ENCODE peak calls at places on chromosomes 5 and 9, in eight cellular contexts. N, O, I, J, L, F, A and P are unnamed samples.

GRCh38 chr5:41870621-41871048 is 410 bp upstream of the OXCT1 start:
- DNase-seq in L (no peak), N (no peak), J (no peak), A (no peak), I (no peak), F (no peak), O (no peak), P (no peak)

GRCh38 chr9:9170735-9171134 is 1371.2 kb upstream of the DMAC1 start:
- DNase-seq in L (no peak), N (no peak), A (no peak), I (no peak), J (no peak), F (no peak), O (no peak), P (no peak)

GRCh38 chr5:5838493-5838892 is 416.0 kb downstream of the ICE1 start:
- DNase-seq in F (no peak), O (no peak), I (no peak), N (no peak), L (no peak), A (no peak), J (no peak), P (no peak)

GRCh38 chr5:40688127-40688756 is 8.5 kb downstream of the PTGER4 start:
- DNase-seq in J (peak), L (peak), F (peak), I (peak), N (peak), O (peak), A (no peak), P (peak)

GRCh38 chr5:157196045-157196444 is 15.4 kb downstream of the ITK start:
- DNase-seq in F (no peak), I (no peak), O (no peak), J (no peak), L (no peak), A (no peak), N (no peak), P (no peak)

GRCh38 chr5:53019320-53019719 is 30.2 kb downstream of the ITGA2 start:
- DNase-seq in L (no peak), I (peak), N (no peak), O (no peak), J (peak), A (no peak), F (no peak), P (peak)

GRCh38 chr5:142671276-142671675 is 14.6 kb downstream of the FGF1 start:
- DNase-seq in N (no peak), F (no peak), J (no peak), I (peak), L (no peak), O (no peak), A (no peak), P (no peak)

GRCh38 chr9:88535226-88535931 is 401 bp downstream of the NXNL2 start:
- DNase-seq in F (no peak), J (no peak), L (peak), N (no peak), A (no peak), I (no peak), O (no peak), P (peak)

GRCh38 chr9:115924669-115924987 is 229.0 kb upstream of the PAPPA start:
- DNase-seq in I (no peak), J (no peak), L (no peak), N (no peak), O (no peak), F (no peak), A (no peak), P (no peak)

DNA sequence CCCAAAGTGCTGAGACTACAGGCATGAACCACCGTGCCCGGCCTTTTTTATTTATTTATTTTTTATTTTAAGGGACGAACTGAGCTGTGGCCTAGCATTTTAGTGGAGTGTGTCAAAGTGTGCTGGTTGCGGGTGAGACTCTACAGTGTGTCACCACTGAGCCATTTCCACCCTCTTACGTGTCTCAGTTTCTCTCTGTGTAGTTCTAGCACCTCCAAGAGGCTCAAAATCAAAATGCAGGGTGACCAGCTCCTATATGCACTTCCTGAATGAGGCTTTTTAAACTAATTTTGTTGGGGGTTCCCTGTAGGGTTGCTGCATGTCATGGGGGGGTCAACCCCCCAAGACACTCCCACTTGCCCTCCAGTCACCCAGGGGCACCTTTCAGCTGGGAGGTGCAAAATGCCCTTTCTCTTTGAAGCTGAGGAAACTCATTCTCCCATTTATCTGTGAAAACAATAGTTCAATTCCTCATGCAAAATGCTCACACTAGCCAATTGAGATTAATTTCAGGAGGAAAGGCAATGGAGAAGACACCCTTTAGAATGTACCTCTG is 69.3 kb downstream of the COL15A1 start:
- DNase-seq in J (peak), I (no peak), O (no peak), F (no peak), N (no peak), A (no peak), L (no peak), P (peak)
- TF ChIP-seq CTCF in J (peak), I (no peak), O (no peak), F (peak), N (peak), A (peak), L (peak), P (peak)

GRCh38 chr5:130476325-130476724 is 572.1 kb downstream of the CHSY3 start:
- DNase-seq in I (no peak), F (no peak), N (no peak), O (no peak), J (no peak), A (no peak), L (no peak), P (no peak)

GRCh38 chr5:130479045-130479804 is 575.0 kb downstream of the CHSY3 start:
- DNase-seq in A (no peak), L (no peak), J (no peak), N (no peak), F (no peak), I (no peak), O (no peak), P (no peak)
- TF ChIP-seq CTCF in A (no peak), L (no peak), J (no peak), N (no peak), F (no peak), I (no peak), O (no peak), P (no peak)

DNA sequence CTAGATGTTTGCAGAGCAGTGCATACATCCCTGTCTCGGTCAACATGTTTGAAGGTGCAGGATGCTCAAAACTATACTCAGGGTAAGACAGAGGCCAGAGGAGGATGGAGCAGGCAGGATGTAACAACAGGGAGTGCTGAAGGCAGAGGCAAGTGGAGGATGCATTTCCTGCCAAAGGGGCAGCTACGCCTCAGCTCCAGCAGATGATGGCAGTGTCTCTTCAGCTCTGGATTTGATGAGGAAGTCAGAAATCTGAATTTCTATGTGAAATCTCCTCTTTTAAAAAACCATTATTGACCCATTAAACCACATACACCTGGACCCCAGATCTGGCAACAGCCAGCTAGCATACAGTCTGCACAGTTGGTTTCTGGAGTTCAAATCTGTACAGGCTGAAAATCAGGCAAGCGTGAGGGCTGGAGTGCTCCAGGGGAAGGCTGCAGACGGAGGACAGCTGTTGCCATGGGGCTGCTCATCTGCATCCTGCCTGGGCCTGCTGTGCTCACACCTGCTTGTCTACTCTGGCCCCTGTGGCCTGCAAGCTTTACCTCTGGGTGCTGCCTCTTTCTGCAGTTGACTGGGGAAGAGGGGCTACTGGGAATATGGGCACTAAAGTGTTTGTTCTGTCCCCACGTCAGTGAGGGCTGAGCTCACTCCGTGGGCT is 152.9 kb upstream of the SLC28A3 start:
- DNase-seq in L (no peak), J (no peak), O (no peak), I (no peak), F (no peak), A (no peak), N (no peak), P (no peak)
- TF ChIP-seq CTCF in L (no peak), J (no peak), O (no peak), I (no peak), F (no peak), A (no peak), N (no peak), P (no peak)

GRCh38 chr9:92029553-92029952 is 79.5 kb upstream of the ROR2 start:
- DNase-seq in J (peak), L (no peak), I (no peak), N (no peak), F (no peak), A (no peak), O (no peak), P (no peak)
- TF ChIP-seq CTCF in J (peak), L (no peak), I (peak), N (no peak), F (no peak), A (no peak), O (no peak), P (peak)